ENCODE peak calls at places on chromosomes 4 and X, in four cellular contexts. One of them, this sample, is unnamed.
A peak's percentile ranks its signal among the peaks of the same experiment; 100 is the strongest.

GRCh38 chrX:1466971-1467561 is 14.4 kb upstream of the ASMTL start:
- DNase-seq in WTC11: no peak
- DNase-seq in NCI-H2081: no peak
- DNase-seq in bronchial epithelial cell: no peak
- DNase-seq in this sample: no peak

GRCh38 chrX:154029439-154029838 is 9.7 kb upstream of the IRAK1 start:
- DNase-seq in WTC11: peak; percentile 26
- DNase-seq in NCI-H2081: no peak
- DNase-seq in bronchial epithelial cell: no peak
- DNase-seq in this sample: no peak

GRCh38 chr4:7658297-7659204 is 223.8 kb upstream of the PSAPL1 start:
- DNase-seq in WTC11: no peak
- DNase-seq in NCI-H2081: no peak
- DNase-seq in bronchial epithelial cell: no peak
- DNase-seq in this sample: no peak

GRCh38 chr4:52657317-52657629 is 1.8 kb downstream of the USP46 start:
- DNase-seq in WTC11: no peak
- DNase-seq in NCI-H2081: no peak
- DNase-seq in bronchial epithelial cell: no peak
- DNase-seq in this sample: no peak

GRCh38 chr4:76984788-76985211 is 35.2 kb downstream of the SEPTIN11 start:
- DNase-seq in WTC11: no peak
- DNase-seq in NCI-H2081: no peak
- DNase-seq in bronchial epithelial cell: peak; percentile 80
- DNase-seq in this sample: no peak

GRCh38 chr4:139438141-139438540 is 15.8 kb upstream of the RAB33B start:
- DNase-seq in WTC11: no peak
- DNase-seq in NCI-H2081: no peak
- DNase-seq in bronchial epithelial cell: no peak
- DNase-seq in this sample: no peak

GRCh38 chr4:13543091-13543581 is 1.2 kb downstream of the NKX3-2 start:
- DNase-seq in WTC11: no peak
- DNase-seq in NCI-H2081: no peak
- DNase-seq in bronchial epithelial cell: no peak
- DNase-seq in this sample: no peak

GRCh38 chr4:158850800-158851644 is 82.2 kb downstream of the FNIP2 start:
- DNase-seq in WTC11: no peak
- DNase-seq in NCI-H2081: peak; percentile 15
- DNase-seq in bronchial epithelial cell: peak; percentile 55
- DNase-seq in this sample: no peak

GRCh38 chr4:72457158-72457557 is 111.9 kb downstream of the ADAMTS3 start:
- DNase-seq in WTC11: no peak
- DNase-seq in NCI-H2081: no peak
- DNase-seq in bronchial epithelial cell: no peak
- DNase-seq in this sample: no peak

GRCh38 chr4:112348488-112349158 is 51.5 kb downstream of the ALPK1 start:
- DNase-seq in WTC11: peak; percentile 61
- DNase-seq in NCI-H2081: no peak
- DNase-seq in bronchial epithelial cell: peak; percentile 67
- DNase-seq in this sample: peak; percentile 50